ENCODE peak calls at places on chromosomes 12 and 14, in seven cellular contexts. One of them, this sample, is unnamed.

GRCh38 chr12:113232787-113233585 is 11.7 kb downstream of the TPCN1 start:
- DNase-seq in K562: no peak
- DNase-seq in transverse colon: peak
- DNase-seq in ovary: no peak
- DNase-seq in sigmoid colon: peak
- DNase-seq in A549: no peak
- DNase-seq in tibial nerve: no peak
- DNase-seq in this sample: peak

GRCh38 chr14:22370084-22370847 is 218.8 kb downstream of the DAD1 start:
- DNase-seq in K562: no peak
- DNase-seq in transverse colon: no peak
- DNase-seq in ovary: no peak
- DNase-seq in sigmoid colon: no peak
- DNase-seq in A549: no peak
- DNase-seq in tibial nerve: no peak
- DNase-seq in this sample: no peak

GRCh38 chr14:74875941-74876913 is at the start of gene PROX2:
- DNase-seq in K562: no peak
- DNase-seq in transverse colon: no peak
- DNase-seq in ovary: no peak
- DNase-seq in sigmoid colon: no peak
- DNase-seq in A549: no peak
- DNase-seq in tibial nerve: no peak
- DNase-seq in this sample: no peak

GRCh38 chr14:91067186-91067585 is 6.7 kb upstream of the RPS6KA5 start:
- DNase-seq in K562: no peak
- DNase-seq in transverse colon: no peak
- DNase-seq in ovary: no peak
- DNase-seq in sigmoid colon: no peak
- DNase-seq in A549: no peak
- DNase-seq in tibial nerve: no peak
- DNase-seq in this sample: no peak

GRCh38 chr12:127401005-127401404 is 866.0 kb upstream of the TMEM132C start:
- DNase-seq in K562: no peak
- DNase-seq in transverse colon: no peak
- DNase-seq in ovary: no peak
- DNase-seq in sigmoid colon: no peak
- DNase-seq in A549: no peak
- DNase-seq in tibial nerve: no peak
- DNase-seq in this sample: no peak

GRCh38 chr12:23029185-23029584 is 404.2 kb downstream of the ETNK1 start:
- DNase-seq in K562: no peak
- DNase-seq in transverse colon: no peak
- DNase-seq in ovary: no peak
- DNase-seq in sigmoid colon: no peak
- DNase-seq in A549: no peak
- DNase-seq in tibial nerve: no peak
- DNase-seq in this sample: no peak

GRCh38 chr12:65269603-65270002 is 8.9 kb upstream of the MSRB3 start:
- DNase-seq in K562: no peak
- DNase-seq in transverse colon: no peak
- DNase-seq in ovary: no peak
- DNase-seq in sigmoid colon: no peak
- DNase-seq in A549: no peak
- DNase-seq in tibial nerve: no peak
- DNase-seq in this sample: no peak

GRCh38 chr12:125220404-125221273 is 155.4 kb downstream of the AACS start:
- DNase-seq in K562: no peak
- DNase-seq in transverse colon: no peak
- DNase-seq in ovary: no peak
- DNase-seq in sigmoid colon: no peak
- DNase-seq in A549: no peak
- DNase-seq in tibial nerve: no peak
- DNase-seq in this sample: no peak

GRCh38 chr14:70706177-70706576 is 64.5 kb downstream of the TTC9 start:
- DNase-seq in K562: no peak
- DNase-seq in transverse colon: no peak
- DNase-seq in ovary: no peak
- DNase-seq in sigmoid colon: no peak
- DNase-seq in A549: no peak
- DNase-seq in tibial nerve: no peak
- DNase-seq in this sample: no peak

GRCh38 chr14:63483315-63483714 is 59.9 kb downstream of the PPP2R5E start:
- DNase-seq in K562: no peak
- DNase-seq in transverse colon: no peak
- DNase-seq in ovary: no peak
- DNase-seq in sigmoid colon: no peak
- DNase-seq in A549: no peak
- DNase-seq in tibial nerve: no peak
- DNase-seq in this sample: no peak

GRCh38 chr14:34053666-34054065 is 102.8 kb upstream of the EGLN3 start:
- DNase-seq in K562: no peak
- DNase-seq in transverse colon: peak
- DNase-seq in ovary: peak
- DNase-seq in sigmoid colon: peak
- DNase-seq in A549: no peak
- DNase-seq in tibial nerve: peak
- DNase-seq in this sample: no peak

GRCh38 chr14:51564986-51565604 is 86.6 kb upstream of the FRMD6 start:
- DNase-seq in K562: no peak
- DNase-seq in transverse colon: no peak
- DNase-seq in ovary: no peak
- DNase-seq in sigmoid colon: no peak
- DNase-seq in A549: no peak
- DNase-seq in tibial nerve: no peak
- DNase-seq in this sample: no peak

GRCh38 chr14:98182385-98183055 is 1089.5 kb downstream of the BCL11B start:
- DNase-seq in K562: no peak
- DNase-seq in transverse colon: no peak
- DNase-seq in ovary: no peak
- DNase-seq in sigmoid colon: no peak
- DNase-seq in A549: no peak
- DNase-seq in tibial nerve: no peak
- DNase-seq in this sample: no peak

GRCh38 chr12:63400746-63401145 is 249.7 kb upstream of the AVPR1A start:
- DNase-seq in K562: no peak
- DNase-seq in transverse colon: no peak
- DNase-seq in ovary: no peak
- DNase-seq in sigmoid colon: no peak
- DNase-seq in A549: peak
- DNase-seq in tibial nerve: no peak
- DNase-seq in this sample: no peak

DNA sequence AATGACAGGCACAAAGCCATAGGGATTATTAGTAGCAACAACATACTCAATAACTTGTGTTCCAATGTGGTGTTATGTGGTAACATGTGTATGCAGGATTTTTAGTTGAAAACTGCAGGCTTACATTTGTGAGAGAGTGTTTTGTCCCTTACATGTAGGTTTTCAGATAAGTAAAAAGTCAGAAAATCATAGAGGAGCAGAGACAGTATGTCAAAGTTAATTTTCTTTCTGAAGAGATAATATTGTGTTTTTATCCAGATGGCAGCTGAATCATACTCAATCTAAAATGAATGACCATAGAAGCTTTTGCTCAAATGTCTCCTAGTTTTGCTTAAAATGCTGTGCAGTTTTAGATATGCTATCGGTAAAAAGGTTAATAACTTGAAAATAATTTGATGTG is 277.0 kb downstream of the TRHDE start:
- DNase-seq in K562: no peak
- DNase-seq in transverse colon: no peak
- DNase-seq in ovary: no peak
- DNase-seq in sigmoid colon: no peak
- DNase-seq in A549: no peak
- DNase-seq in tibial nerve: no peak
- DNase-seq in this sample: no peak
- TF ChIP-seq EP300 in K562: no peak
- TF ChIP-seq EP300 in transverse colon: no peak
- TF ChIP-seq EP300 in ovary: no peak
- TF ChIP-seq EP300 in sigmoid colon: no peak
- TF ChIP-seq EP300 in A549: no peak
- TF ChIP-seq EP300 in tibial nerve: no peak
- TF ChIP-seq EP300 in this sample: no peak

DNA sequence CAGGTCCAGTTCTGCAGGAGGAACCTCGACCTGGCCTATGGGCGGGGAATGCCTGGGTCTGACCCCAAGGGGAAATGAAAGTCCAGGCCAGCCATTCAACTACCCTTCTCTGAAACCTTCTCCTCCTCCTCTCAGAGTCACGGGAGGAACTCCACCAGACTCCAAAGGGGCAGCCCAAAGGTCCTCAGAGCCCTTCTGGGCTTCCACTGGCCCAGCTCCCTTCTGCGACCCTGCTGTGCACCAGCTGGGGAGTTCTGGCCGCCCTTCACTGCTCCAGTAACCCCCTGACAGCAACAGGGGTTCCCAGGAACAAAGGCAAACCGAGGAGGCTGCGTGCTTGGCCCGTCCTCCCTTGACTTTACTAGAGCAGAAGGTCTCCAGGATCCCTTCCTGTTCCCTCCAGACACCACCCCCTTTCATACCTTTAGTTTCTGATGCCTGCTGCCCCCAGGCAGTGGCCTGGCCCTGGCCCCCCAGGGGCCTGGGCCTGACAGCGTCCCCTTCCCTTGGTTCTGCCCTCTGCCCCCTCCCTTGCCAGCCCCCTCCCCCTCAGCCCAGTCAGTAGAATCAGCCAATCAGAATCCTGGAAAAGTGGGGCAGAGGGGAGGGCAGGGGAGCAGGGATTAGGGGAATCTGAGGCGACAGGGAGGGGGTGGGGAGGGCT is 850 bp upstream of the ZNF385A start:
- DNase-seq in K562: peak
- DNase-seq in transverse colon: no peak
- DNase-seq in ovary: no peak
- DNase-seq in sigmoid colon: no peak
- DNase-seq in A549: no peak
- DNase-seq in tibial nerve: no peak
- DNase-seq in this sample: no peak
- TF ChIP-seq POLR2A in K562: no peak
- TF ChIP-seq POLR2A in transverse colon: no peak
- TF ChIP-seq POLR2A in ovary: no peak
- TF ChIP-seq POLR2A in sigmoid colon: no peak
- TF ChIP-seq POLR2A in A549: no peak
- TF ChIP-seq POLR2A in tibial nerve: no peak
- TF ChIP-seq POLR2A in this sample: no peak

DNA sequence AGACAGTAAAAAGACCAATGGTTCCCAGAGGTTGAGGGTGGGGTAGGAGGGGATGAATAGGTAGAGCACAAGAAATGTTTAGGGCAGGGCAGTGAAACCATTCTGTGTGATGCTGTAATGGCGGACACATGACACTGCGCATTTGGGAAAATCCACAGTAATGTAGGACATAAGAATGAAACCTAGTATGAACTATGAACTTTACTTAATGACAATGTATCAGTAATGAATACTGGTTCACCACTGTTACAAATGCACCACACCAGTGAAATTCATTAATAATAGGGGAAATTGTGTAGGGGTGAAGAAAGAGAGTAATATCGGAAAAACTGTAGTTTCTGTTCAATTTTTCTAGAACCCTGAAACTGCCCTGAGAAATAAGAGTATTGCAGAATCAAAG is 5.6 kb downstream of the ERH start:
- DNase-seq in K562: no peak
- DNase-seq in transverse colon: no peak
- DNase-seq in ovary: no peak
- DNase-seq in sigmoid colon: no peak
- DNase-seq in A549: no peak
- DNase-seq in tibial nerve: no peak
- DNase-seq in this sample: no peak
- TF ChIP-seq EP300 in K562: no peak
- TF ChIP-seq EP300 in transverse colon: no peak
- TF ChIP-seq EP300 in ovary: no peak
- TF ChIP-seq EP300 in sigmoid colon: no peak
- TF ChIP-seq EP300 in A549: no peak
- TF ChIP-seq EP300 in tibial nerve: no peak
- TF ChIP-seq EP300 in this sample: no peak

GRCh38 chr14:21070083-21070609 is at the start of gene ARHGEF40:
- DNase-seq in K562: peak
- DNase-seq in transverse colon: peak
- DNase-seq in ovary: peak
- DNase-seq in sigmoid colon: no peak
- DNase-seq in A549: no peak
- DNase-seq in tibial nerve: peak
- DNase-seq in this sample: no peak
- TF ChIP-seq POLR2A in K562: no peak
- TF ChIP-seq POLR2A in transverse colon: peak
- TF ChIP-seq POLR2A in ovary: peak
- TF ChIP-seq POLR2A in sigmoid colon: peak
- TF ChIP-seq POLR2A in A549: no peak
- TF ChIP-seq POLR2A in tibial nerve: no peak
- TF ChIP-seq POLR2A in this sample: no peak

DNA sequence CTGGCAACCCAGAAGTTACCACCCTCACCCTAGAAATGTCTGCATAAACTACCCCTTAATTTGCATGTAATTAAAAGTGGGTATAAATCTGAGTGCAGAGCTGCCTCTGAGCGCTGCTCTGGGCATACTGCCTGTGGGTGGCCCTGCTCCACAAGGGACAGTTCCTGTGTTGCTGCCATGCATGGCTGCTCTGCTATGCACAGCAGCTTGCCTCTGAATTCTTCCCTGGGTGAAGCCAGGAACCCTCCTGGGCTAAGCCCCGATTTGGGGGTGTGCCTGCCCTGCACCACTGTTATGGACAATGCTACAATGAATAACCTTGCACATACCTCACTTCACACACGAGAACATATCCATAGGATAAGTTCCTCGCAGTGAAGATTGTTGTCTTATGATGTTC is 35.7 kb upstream of the GPR132 start:
- DNase-seq in K562: no peak
- DNase-seq in transverse colon: no peak
- DNase-seq in ovary: no peak
- DNase-seq in sigmoid colon: no peak
- DNase-seq in A549: no peak
- DNase-seq in tibial nerve: no peak
- DNase-seq in this sample: peak
- TF ChIP-seq EP300 in K562: no peak
- TF ChIP-seq EP300 in transverse colon: no peak
- TF ChIP-seq EP300 in ovary: no peak
- TF ChIP-seq EP300 in sigmoid colon: no peak
- TF ChIP-seq EP300 in A549: no peak
- TF ChIP-seq EP300 in tibial nerve: no peak
- TF ChIP-seq EP300 in this sample: no peak

DNA sequence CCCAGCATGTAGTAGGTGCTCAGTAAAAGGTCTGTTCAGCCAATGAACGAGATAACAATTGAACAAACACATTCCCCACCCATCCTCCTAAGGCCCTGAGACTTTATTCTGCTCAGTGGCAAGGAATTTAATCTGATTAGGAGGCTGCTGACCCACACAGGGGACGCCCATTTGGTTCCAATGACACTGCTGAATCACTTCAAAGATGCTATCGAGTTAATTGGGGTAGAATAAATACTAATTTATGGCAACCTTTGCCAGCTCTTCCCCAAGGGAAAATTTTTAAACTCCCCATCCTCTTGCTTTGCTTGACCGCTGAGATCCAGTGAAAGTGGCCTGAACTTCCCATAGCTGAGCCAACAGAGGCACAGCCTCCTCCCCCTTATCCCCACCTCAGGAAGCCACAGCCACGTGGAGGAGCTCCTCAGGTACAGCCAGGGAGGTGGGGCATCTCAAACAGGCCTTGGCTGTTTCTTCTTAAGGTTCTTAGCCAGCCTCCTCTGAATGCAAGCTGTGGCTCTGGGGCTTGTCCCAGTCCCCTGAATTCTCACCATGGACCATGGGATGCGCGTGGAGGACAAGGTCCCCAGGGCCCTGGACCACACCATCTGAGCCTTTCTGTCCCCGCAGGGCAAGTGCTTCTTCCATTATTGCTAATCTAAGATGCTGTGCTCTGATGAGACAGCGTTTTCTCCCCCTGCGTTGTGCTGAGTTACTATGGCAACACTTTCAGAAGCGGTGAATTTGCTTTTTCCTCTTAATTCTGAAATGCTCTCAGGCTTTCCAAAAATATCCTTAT is 26.7 kb downstream of the C14orf132 start:
- DNase-seq in K562: no peak
- DNase-seq in transverse colon: no peak
- DNase-seq in ovary: peak
- DNase-seq in sigmoid colon: no peak
- DNase-seq in A549: no peak
- DNase-seq in tibial nerve: no peak
- DNase-seq in this sample: no peak
- TF ChIP-seq POLR2A in K562: no peak
- TF ChIP-seq POLR2A in transverse colon: no peak
- TF ChIP-seq POLR2A in ovary: no peak
- TF ChIP-seq POLR2A in sigmoid colon: no peak
- TF ChIP-seq POLR2A in A549: no peak
- TF ChIP-seq POLR2A in tibial nerve: no peak
- TF ChIP-seq POLR2A in this sample: no peak

This sample was measured in suprapubic skin.